ENCODE peak calls at places on chromosomes 6 and 20, in five cellular contexts. P is ovary, D is HCT116, X is Peyer's patch, M is endothelial cell of umbilical vein. G is an unnamed sample.

GRCh38 chr6:2110504-2110903 is 134.9 kb downstream of the GMDS start:
- DNase-seq in P (no peak), D (no peak), X (no peak), M (peak; percentile 49), G (no peak)

GRCh38 chr6:43396408-43397149 is 27.1 kb upstream of the ZNF318 start:
- DNase-seq in P (no peak), D (no peak), X (no peak), M (no peak), G (no peak)

GRCh38 chr6:50333696-50334095 is 284.0 kb upstream of the DEFB112 start:
- DNase-seq in P (no peak), D (no peak), X (no peak), M (no peak), G (no peak)

GRCh38 chr6:44062771-44063560 is 64.3 kb downstream of the MRPL14 start:
- DNase-seq in P (no peak), D (no peak), X (no peak), M (no peak), G (no peak)

GRCh38 chr6:15369838-15370237 is 124.0 kb downstream of the JARID2 start:
- DNase-seq in P (no peak), D (no peak), X (no peak), M (no peak), G (no peak)

GRCh38 chr20:61734733-61735502 is 330.8 kb downstream of the TAF4 start:
- DNase-seq in P (no peak), D (no peak), X (no peak), M (no peak), G (no peak)

GRCh38 chr20:18666803-18667460 is 79.1 kb downstream of the DTD1 start:
- DNase-seq in P (no peak), D (no peak), X (no peak), M (no peak), G (no peak)

GRCh38 chr6:11762782-11763459 is 15.7 kb downstream of the ADTRP start:
- DNase-seq in P (no peak), D (no peak), X (no peak), M (peak; percentile 34), G (no peak)

GRCh38 chr6:112307707-112308106 is 39.4 kb upstream of the RFPL4B start:
- DNase-seq in P (no peak), D (no peak), X (no peak), M (no peak), G (no peak)

GRCh38 chr6:17485946-17486345 is 92.6 kb downstream of the CAP2 start:
- DNase-seq in P (no peak), D (no peak), X (no peak), M (no peak), G (no peak)

GRCh38 chr6:110322151-110323003 is 35.8 kb downstream of the METTL24 start:
- DNase-seq in P (no peak), D (no peak), X (no peak), M (no peak), G (no peak)

GRCh38 chr6:125748534-125749111 is 809 bp upstream of the HEY2 start:
- DNase-seq in P (no peak), D (no peak), X (peak; percentile 20), M (peak; percentile 35), G (no peak)

GRCh38 chr6:132959927-132960326 is 145.6 kb downstream of the RPS12 start:
- DNase-seq in P (no peak), D (no peak), X (no peak), M (no peak), G (no peak)

GRCh38 chr20:53829086-53829703 is 235.6 kb upstream of the ZNF217 start:
- DNase-seq in P (peak; percentile 38), D (peak; percentile 78), X (no peak), M (peak; percentile 89), G (peak; percentile 69)

GRCh38 chr20:44643154-44643519 is 8.4 kb downstream of the ADA start:
- DNase-seq in P (no peak), D (no peak), X (no peak), M (no peak), G (no peak)

GRCh38 chr20:44643596-44644383 is 7.7 kb downstream of the ADA start:
- DNase-seq in P (peak; percentile 52), D (no peak), X (peak; percentile 66), M (peak; percentile 99), G (peak; percentile 91)

GRCh38 chr20:44640522-44640921 is 11.0 kb downstream of the ADA start:
- DNase-seq in P (no peak), D (no peak), X (no peak), M (no peak), G (no peak)

GRCh38 chr20:44641305-44641704 is 10.2 kb downstream of the ADA start:
- DNase-seq in P (no peak), D (no peak), X (no peak), M (no peak), G (no peak)

GRCh38 chr20:44642203-44643153 is 9.0 kb downstream of the ADA start:
- DNase-seq in P (peak; percentile 64), D (no peak), X (peak; percentile 75), M (peak; percentile 89), G (peak; percentile 92)
- TF ChIP-seq POLR2A in P (no peak), D (no peak), X (no peak), M (peak; percentile 21), G (no peak)

GRCh38 chr20:20454850-20455627 is 87.1 kb downstream of the INSM1 start:
- DNase-seq in P (no peak), D (no peak), X (no peak), M (no peak), G (no peak)

GRCh38 chr20:20448891-20449290 is 81.0 kb downstream of the INSM1 start:
- DNase-seq in P (no peak), D (no peak), X (no peak), M (no peak), G (no peak)

GRCh38 chr20:20450461-20451027 is 82.6 kb downstream of the INSM1 start:
- DNase-seq in P (no peak), D (no peak), X (no peak), M (peak; percentile 15), G (no peak)

GRCh38 chr20:20454367-20454766 is 86.5 kb downstream of the INSM1 start:
- DNase-seq in P (no peak), D (no peak), X (no peak), M (no peak), G (no peak)

DNA sequence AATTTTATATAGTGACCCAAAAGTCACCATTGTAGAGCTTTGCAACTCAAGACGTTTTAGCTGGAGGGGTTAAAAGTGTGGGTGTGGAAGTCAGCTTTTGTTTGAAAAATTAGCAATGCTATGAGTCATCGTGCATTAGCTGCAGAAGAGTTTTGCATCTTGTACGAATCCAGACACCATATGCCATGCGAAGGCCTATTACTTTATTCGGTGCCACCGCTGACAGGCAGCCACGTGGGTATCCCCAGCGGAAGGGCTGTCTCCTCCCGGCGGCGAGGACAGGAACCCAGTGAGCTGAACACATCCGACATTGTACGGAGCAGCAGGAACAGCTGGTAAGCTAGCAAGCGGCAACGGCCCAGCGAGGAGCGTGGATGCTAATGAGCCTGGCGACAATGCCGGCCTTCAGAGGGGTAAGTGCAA is 84.4 kb downstream of the INSM1 start:
- DNase-seq in P (peak; percentile 27), D (no peak), X (peak; percentile 70), M (peak; percentile 83), G (peak; percentile 31)
- H3K4me3 ChIP-seq in P (no peak overlapping the region), D (no peak overlapping the region), X (no peak overlapping the region), M (no peak overlapping the region), G (no peak overlapping the region)

GRCh38 chr6:38234141-38234540 is 405.6 kb downstream of the BTBD9 start:
- DNase-seq in P (no peak), D (no peak), X (no peak), M (no peak), G (no peak)
- TF ChIP-seq CTCF in P (no peak), D (peak; percentile 26), X (no peak), M (no peak), G (no peak)

GRCh38 chr20:21185849-21186248 is 60.0 kb downstream of the KIZ start:
- DNase-seq in P (no peak), D (no peak), X (no peak), M (no peak), G (no peak)

GRCh38 chr20:21191839-21192238 is 66.0 kb downstream of the KIZ start:
- DNase-seq in P (peak; percentile 31), D (no peak), X (no peak), M (no peak), G (no peak)

GRCh38 chr20:21184810-21185209 is 58.9 kb downstream of the KIZ start:
- DNase-seq in P (peak; percentile 40), D (no peak), X (no peak), M (no peak), G (no peak)

GRCh38 chr20:21190866-21191265 is 65.0 kb downstream of the KIZ start:
- DNase-seq in P (no peak), D (no peak), X (no peak), M (no peak), G (no peak)

DNA sequence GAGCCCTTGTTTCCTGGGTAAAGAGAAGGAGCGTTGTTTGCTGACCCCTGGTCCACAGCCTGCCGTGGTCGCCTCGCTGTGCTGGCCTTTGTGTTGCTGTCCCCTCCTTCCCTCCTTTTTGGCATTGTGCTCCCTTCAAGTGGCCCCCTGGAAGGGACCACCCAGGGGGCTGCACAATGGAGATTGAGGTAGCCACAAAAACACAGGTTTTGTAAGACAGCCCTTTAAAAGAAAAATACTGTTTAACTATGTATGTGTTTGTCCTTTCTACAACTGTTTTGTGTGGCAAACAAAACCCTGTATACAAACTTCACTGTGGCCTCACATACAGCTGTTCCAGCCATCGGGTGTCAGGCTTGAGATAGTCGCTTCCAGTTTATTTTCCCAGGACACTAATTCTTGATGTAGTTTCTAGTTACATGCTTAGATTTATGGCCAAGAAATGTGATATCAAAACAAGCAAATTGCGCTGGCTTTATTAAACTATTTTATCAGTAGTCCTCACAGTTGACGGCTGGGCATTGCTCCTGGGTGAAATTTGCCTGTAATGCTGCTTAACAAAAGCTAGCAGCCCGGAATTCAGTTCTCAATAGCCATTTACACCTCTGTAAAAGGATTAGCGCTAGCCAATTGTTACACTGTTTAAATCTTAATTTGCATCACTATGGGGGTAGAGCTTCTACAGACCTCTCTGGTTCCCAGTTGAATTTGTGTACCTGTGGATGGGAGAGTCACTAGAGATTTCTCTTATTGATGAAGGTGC is 64.1 kb downstream of the KIZ start:
- DNase-seq in P (no peak), D (no peak), X (no peak), M (no peak), G (no peak)
- TF ChIP-seq POLR2A in P (no peak), D (no peak), X (no peak), M (no peak), G (no peak)